ENCODE peak calls at places on chromosomes 4 and X, in six cellular contexts. K is MCF 10A, A is heart left ventricle, B is progenitor cell of endocrine pancreas, M is Peyer's patch, J is glutamatergic neuron. R is an unnamed sample.

GRCh38 chrX:11765449-11765848 is 7.4 kb downstream of the MSL3 start:
- DNase-seq in K (no peak), A (no peak), J (no peak), B (no peak), M (no peak), R (no peak)

GRCh38 chr4:34432706-34433105 is 1811.6 kb downstream of the ARAP2 start:
- DNase-seq in M (no peak), J (no peak), K (no peak), A (no peak), B (no peak), R (no peak)

GRCh38 chr4:95114521-95114920 is 356.8 kb downstream of the BMPR1B start:
- DNase-seq in B (no peak), M (no peak), J (no peak), K (no peak), A (no peak), R (no peak)

GRCh38 chr4:164012396-164013027 is 518.0 kb downstream of the TMA16 start:
- DNase-seq in J (peak), K (peak), B (peak), M (no peak), A (no peak), R (peak)

GRCh38 chrX:4315891-4316290 is 602.4 kb upstream of the PRKX start:
- DNase-seq in K (no peak), B (no peak), A (no peak), J (no peak), M (no peak), R (no peak)

GRCh38 chr4:147854154-147854553 is 122.3 kb downstream of the ARHGAP10 start:
- DNase-seq in M (no peak), J (no peak), K (no peak), A (no peak), B (no peak), R (no peak)

GRCh38 chr4:17578482-17578891 is 1.5 kb downstream of the LAP3 start:
- DNase-seq in J (no peak), B (no peak), M (no peak), K (no peak), A (no peak), R (no peak)

GRCh38 chr4:25725870-25726269 is 70.2 kb downstream of the SLC34A2 start:
- DNase-seq in M (no peak), K (no peak), B (no peak), J (no peak), A (no peak), R (no peak)

GRCh38 chr4:147825451-147826287 is 93.8 kb downstream of the ARHGAP10 start:
- DNase-seq in K (peak), B (no peak), A (peak), J (no peak), M (no peak), R (peak)

GRCh38 chr4:113637363-113637762 is 124.2 kb downstream of the CAMK2D start:
- DNase-seq in M (no peak), B (no peak), K (no peak), J (no peak), A (no peak), R (no peak)

GRCh38 chrX:7170903-7171302 is 22.9 kb upstream of the PUDP start:
- DNase-seq in K (peak), M (no peak), B (no peak), J (peak), A (no peak), R (peak)

GRCh38 chr4:7812921-7813320 is 126.7 kb downstream of the AFAP1 start:
- DNase-seq in J (no peak), M (no peak), K (no peak), B (no peak), A (no peak), R (no peak)

GRCh38 chrX:2183193-2183725 is 317.5 kb downstream of the DHRSX start:
- DNase-seq in A (no peak), M (no peak), B (no peak), J (no peak), K (no peak), R (no peak)

GRCh38 chr4:137203601-137204000 is 328.7 kb downstream of the PCDH18 start:
- DNase-seq in J (no peak), K (no peak), A (no peak), M (no peak), B (no peak), R (no peak)

GRCh38 chrX:71870337-71871098 is 40.1 kb upstream of the NHSL2 start:
- DNase-seq in M (no peak), J (no peak), A (no peak), B (peak), K (peak), R (peak)

GRCh38 chrX:13605611-13606010 is 36.2 kb downstream of the EGFL6 start:
- DNase-seq in M (no peak), B (no peak), J (no peak), K (no peak), A (no peak), R (peak)

GRCh38 chr4:96315815-96316214 is 475.9 kb downstream of the PDHA2 start:
- DNase-seq in J (peak), M (no peak), A (no peak), B (no peak), K (peak), R (no peak)

GRCh38 chr4:5041609-5042234 is 9.6 kb upstream of the STK32B start:
- DNase-seq in M (no peak), K (no peak), A (no peak), B (no peak), J (no peak), R (no peak)

GRCh38 chr4:8840006-8840793 is 31.4 kb downstream of the HMX1 start:
- DNase-seq in J (no peak), M (no peak), A (peak), B (no peak), K (no peak), R (no peak)

GRCh38 chrX:44042124-44042523 is 68.9 kb upstream of the NDP start:
- DNase-seq in K (no peak), M (no peak), J (no peak), B (no peak), A (no peak), R (no peak)

GRCh38 chrX:129600981-129601424 is 53.8 kb downstream of the APLN start:
- DNase-seq in J (no peak), M (no peak), A (no peak), K (peak), B (no peak), R (no peak)

GRCh38 chr4:4837316-4837715 is 22.1 kb upstream of the MSX1 start:
- DNase-seq in B (no peak), K (peak), M (no peak), J (no peak), A (no peak), R (no peak)

GRCh38 chr4:88792821-88793220 is 95.2 kb upstream of the NAP1L5 start:
- DNase-seq in A (no peak), J (no peak), K (peak), B (no peak), M (no peak), R (no peak)

GRCh38 chr4:44679060-44679459 is 840 bp downstream of the GUF1 start:
- DNase-seq in K (no peak), A (no peak), J (no peak), B (no peak), M (no peak), R (no peak)

GRCh38 chr4:26584725-26585124 is 841 bp downstream of the TBC1D19 start:
- DNase-seq in K (no peak), J (no peak), B (no peak), M (no peak), A (no peak), R (no peak)

GRCh38 chrX:40313269-40313668 is 215.5 kb upstream of the BCOR start:
- DNase-seq in M (no peak), B (no peak), J (no peak), K (no peak), A (no peak), R (no peak)

GRCh38 chr4:173333658-173334084 is 487 bp downstream of the HMGB2 start:
- DNase-seq in J (peak), A (peak), K (no peak), M (no peak), B (peak), R (peak)

GRCh38 chrX:13387656-13388421 is 68.0 kb upstream of the ATXN3L start:
- DNase-seq in K (no peak), A (no peak), J (no peak), B (no peak), M (no peak), R (no peak)

GRCh38 chr4:8920969-8921368 is 49.3 kb upstream of the HMX1 start:
- DNase-seq in J (peak), M (no peak), B (peak), A (no peak), K (no peak), R (no peak)

GRCh38 chrX:116272328-116272727 is 101.8 kb downstream of the AGTR2 start:
- DNase-seq in A (no peak), M (no peak), J (no peak), B (no peak), K (peak), R (peak)

GRCh38 chr4:1902243-1902642 is 31.1 kb downstream of the NSD2 start:
- DNase-seq in J (no peak), M (no peak), B (no peak), A (no peak), K (no peak), R (no peak)

GRCh38 chr4:11589676-11590075 is 161.0 kb upstream of the HS3ST1 start:
- DNase-seq in K (peak), B (no peak), A (no peak), M (no peak), J (no peak), R (no peak)

GRCh38 chr4:113646456-113646809 is 115.1 kb downstream of the CAMK2D start:
- DNase-seq in B (no peak), A (no peak), M (no peak), K (peak), J (peak), R (no peak)

GRCh38 chrX:102138064-102138463 is 4.2 kb downstream of the TCEAL6 start:
- DNase-seq in B (no peak), M (no peak), J (no peak), K (peak), A (no peak), R (no peak)

GRCh38 chr4:96593422-96593821 is 753.5 kb downstream of the PDHA2 start:
- DNase-seq in J (no peak), A (no peak), K (peak), B (no peak), M (no peak), R (peak)

GRCh38 chrX:69170319-69170718 is 5.1 kb upstream of the PJA1 start:
- DNase-seq in M (no peak), A (no peak), B (no peak), K (no peak), J (no peak), R (no peak)
- TF ChIP-seq CTCF in M (no peak), A (no peak), B (no peak), K (no peak), J (no peak), R (no peak)

DNA sequence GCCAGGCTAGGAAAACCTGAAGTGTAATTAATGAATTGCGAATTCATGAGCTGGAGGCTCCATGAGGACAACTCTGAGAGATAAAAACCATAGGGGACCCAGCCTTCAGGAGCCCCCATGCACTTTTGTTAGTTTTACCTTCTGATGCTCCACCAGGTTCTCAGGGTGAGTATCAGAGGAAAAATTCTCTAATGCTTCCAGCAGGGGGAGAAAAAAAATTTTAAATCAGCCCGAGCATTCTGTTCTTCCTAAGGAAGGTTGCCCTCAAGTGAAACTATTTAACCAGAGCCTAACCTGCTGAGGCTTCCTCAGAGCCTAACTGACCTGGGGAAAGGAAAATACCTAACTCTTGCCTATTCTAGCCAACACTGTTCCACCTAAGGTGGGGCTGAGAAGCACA is 552.6 kb downstream of the PPARGC1A start:
- DNase-seq in J (no peak), A (no peak), B (no peak), K (peak), M (no peak), R (peak)
- TF ChIP-seq CTCF in J (peak), A (no peak), B (peak), K (peak), M (no peak), R (no peak)

GRCh38 chrX:106875151-106875550 is 28.0 kb downstream of the RIPPLY1 start:
- DNase-seq in M (no peak), B (no peak), J (no peak), K (no peak), A (no peak), R (no peak)

GRCh38 chrX:106874075-106874474 is 29.1 kb downstream of the RIPPLY1 start:
- DNase-seq in A (no peak), J (no peak), K (peak), B (no peak), M (no peak), R (peak)
- TF ChIP-seq CTCF in A (no peak), J (peak), K (peak), B (peak), M (peak), R (peak)

GRCh38 chr4:81472249-81473085 is 760 bp upstream of the RASGEF1B start:
- DNase-seq in B (no peak), K (peak), A (no peak), M (no peak), J (peak), R (peak)
- TF ChIP-seq CTCF in B (peak), K (peak), A (no peak), M (peak), J (peak), R (no peak)

GRCh38 chr4:129994715-129995114 is 898.8 kb downstream of the C4orf33 start:
- DNase-seq in K (no peak), M (no peak), A (no peak), J (no peak), B (no peak), R (no peak)

GRCh38 chr4:129998436-129999150 is 902.6 kb downstream of the C4orf33 start:
- DNase-seq in A (no peak), K (no peak), B (no peak), J (no peak), M (no peak), R (no peak)

DNA sequence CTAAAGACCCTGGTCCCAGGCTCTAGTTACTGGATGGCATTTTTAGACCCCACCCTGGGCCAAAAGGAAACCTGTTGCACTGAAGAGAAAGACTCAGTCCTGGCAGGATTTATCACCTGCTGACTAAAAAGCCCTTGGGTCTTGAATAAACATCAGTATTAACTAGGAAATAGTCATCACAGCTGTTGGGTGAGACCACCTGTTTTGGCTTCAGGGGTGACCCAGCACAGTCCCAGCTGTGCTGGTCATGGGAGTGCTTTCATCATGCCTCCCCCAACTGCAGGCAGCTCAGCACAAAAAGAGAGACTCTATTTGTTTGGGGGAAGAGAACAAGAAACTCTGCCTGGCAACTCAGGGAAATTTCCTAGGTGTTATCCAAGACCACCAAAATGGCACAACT is 903.2 kb downstream of the C4orf33 start:
- DNase-seq in J (no peak), K (no peak), M (no peak), A (no peak), B (no peak), R (no peak)
- TF ChIP-seq CTCF in J (no peak), K (no peak), M (no peak), A (no peak), B (no peak), R (no peak)

DNA sequence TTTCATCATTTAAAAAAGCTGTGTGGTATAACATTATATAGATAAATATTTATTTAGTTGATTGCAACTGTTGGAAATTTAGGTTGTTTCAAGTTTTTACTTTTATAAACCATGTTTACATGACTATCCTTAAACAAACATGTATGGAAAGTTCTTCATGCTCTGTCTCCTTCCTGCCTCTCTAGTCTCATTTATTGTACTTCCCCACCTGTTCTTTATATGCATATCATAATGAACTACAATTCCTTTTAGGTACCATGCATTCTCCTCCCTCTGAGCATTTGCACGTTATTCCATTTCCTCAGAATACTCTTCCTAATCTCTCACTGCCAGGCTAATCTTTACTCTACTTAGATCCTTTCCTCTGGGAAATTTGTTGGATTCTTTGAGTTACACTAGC is 16.9 kb upstream of the ADH6 start:
- DNase-seq in M (no peak), K (no peak), J (no peak), B (no peak), A (no peak), R (no peak)
- TF ChIP-seq CTCF in M (no peak), K (no peak), J (no peak), B (no peak), A (no peak), R (no peak)

GRCh38 chr4:97984545-97985131 is 158.6 kb downstream of the STPG2 start:
- DNase-seq in M (no peak), J (peak), B (no peak), K (peak), A (no peak), R (peak)
- TF ChIP-seq CTCF in M (no peak), J (peak), B (peak), K (no peak), A (no peak), R (no peak)

GRCh38 chrX:24012266-24012665 is 14.7 kb downstream of the KLHL15 start:
- DNase-seq in J (no peak), K (no peak), A (no peak), M (no peak), B (no peak), R (no peak)
- TF ChIP-seq CTCF in J (no peak), K (no peak), A (no peak), M (no peak), B (no peak), R (no peak)

GRCh38 chr4:152269448-152270191 is 266.3 kb downstream of the FBXW7 start:
- DNase-seq in K (no peak), A (no peak), B (no peak), J (no peak), M (no peak), R (no peak)
- TF ChIP-seq CTCF in K (no peak), A (no peak), B (no peak), J (no peak), M (no peak), R (no peak)

R was measured in Calu3.